ENCODE peak calls at places on chromosomes 5 and 9, in seven cellular contexts. One of them, this sample, is unnamed.

GRCh38 chr9:114552716-114553115 is 34.9 kb upstream of the ATP6V1G1 start:
- DNase-seq in hippocampal formation: no peak
- DNase-seq in stromal cell of bone marrow: no peak
- DNase-seq in endodermal cell: no peak
- DNase-seq in fibroblast of the conjunctiva: no peak
- DNase-seq in left ventricle myocardium inferior: no peak
- DNase-seq in foreskin fibroblast: no peak
- DNase-seq in this sample: no peak

GRCh38 chr5:3218096-3218495 is 377.5 kb upstream of the IRX1 start:
- DNase-seq in left ventricle myocardium inferior: no peak
- DNase-seq in fibroblast of the conjunctiva: no peak
- DNase-seq in foreskin fibroblast: no peak
- DNase-seq in hippocampal formation: no peak
- DNase-seq in stromal cell of bone marrow: no peak
- DNase-seq in endodermal cell: no peak
- DNase-seq in this sample: no peak

GRCh38 chr5:121982500-121983261 is 20.9 kb downstream of the SRFBP1 start:
- DNase-seq in left ventricle myocardium inferior: no peak
- DNase-seq in stromal cell of bone marrow: no peak
- DNase-seq in hippocampal formation: no peak
- DNase-seq in endodermal cell: no peak
- DNase-seq in foreskin fibroblast: no peak
- DNase-seq in fibroblast of the conjunctiva: no peak
- DNase-seq in this sample: no peak

GRCh38 chr9:20550326-20550725 is 72.0 kb downstream of the MLLT3 start:
- DNase-seq in endodermal cell: no peak
- DNase-seq in foreskin fibroblast: no peak
- DNase-seq in fibroblast of the conjunctiva: no peak
- DNase-seq in left ventricle myocardium inferior: no peak
- DNase-seq in hippocampal formation: no peak
- DNase-seq in stromal cell of bone marrow: no peak
- DNase-seq in this sample: no peak

GRCh38 chr9:21813575-21814473 is 11.4 kb downstream of the MTAP start:
- DNase-seq in foreskin fibroblast: peak
- DNase-seq in stromal cell of bone marrow: peak
- DNase-seq in hippocampal formation: peak
- DNase-seq in fibroblast of the conjunctiva: peak
- DNase-seq in left ventricle myocardium inferior: peak
- DNase-seq in endodermal cell: peak
- DNase-seq in this sample: peak

GRCh38 chr5:113615708-113616107 is 102.2 kb downstream of the YTHDC2 start:
- DNase-seq in hippocampal formation: no peak
- DNase-seq in left ventricle myocardium inferior: no peak
- DNase-seq in endodermal cell: no peak
- DNase-seq in stromal cell of bone marrow: no peak
- DNase-seq in fibroblast of the conjunctiva: no peak
- DNase-seq in foreskin fibroblast: peak
- DNase-seq in this sample: no peak

GRCh38 chr5:93257616-93258015 is 323.4 kb downstream of the NR2F1-AS1 start:
- DNase-seq in stromal cell of bone marrow: no peak
- DNase-seq in left ventricle myocardium inferior: no peak
- DNase-seq in foreskin fibroblast: peak
- DNase-seq in hippocampal formation: no peak
- DNase-seq in fibroblast of the conjunctiva: no peak
- DNase-seq in endodermal cell: no peak
- DNase-seq in this sample: no peak

GRCh38 chr5:115348175-115348574 is 51.7 kb upstream of the CCDC112 start:
- DNase-seq in foreskin fibroblast: no peak
- DNase-seq in stromal cell of bone marrow: no peak
- DNase-seq in fibroblast of the conjunctiva: no peak
- DNase-seq in left ventricle myocardium inferior: no peak
- DNase-seq in endodermal cell: no peak
- DNase-seq in hippocampal formation: no peak
- DNase-seq in this sample: no peak

GRCh38 chr5:10856646-10857332 is 95.8 kb upstream of the DAP start:
- DNase-seq in stromal cell of bone marrow: peak
- DNase-seq in left ventricle myocardium inferior: peak
- DNase-seq in foreskin fibroblast: peak
- DNase-seq in fibroblast of the conjunctiva: peak
- DNase-seq in endodermal cell: peak
- DNase-seq in hippocampal formation: peak
- DNase-seq in this sample: no peak

GRCh38 chr9:27108981-27109541 is at the start of gene TEK:
- DNase-seq in foreskin fibroblast: no peak
- DNase-seq in left ventricle myocardium inferior: no peak
- DNase-seq in stromal cell of bone marrow: no peak
- DNase-seq in hippocampal formation: no peak
- DNase-seq in fibroblast of the conjunctiva: no peak
- DNase-seq in endodermal cell: peak
- DNase-seq in this sample: no peak

GRCh38 chr9:129338701-129339445 is 160.8 kb upstream of the IER5L start:
- DNase-seq in fibroblast of the conjunctiva: no peak
- DNase-seq in foreskin fibroblast: peak
- DNase-seq in endodermal cell: no peak
- DNase-seq in hippocampal formation: no peak
- DNase-seq in stromal cell of bone marrow: no peak
- DNase-seq in left ventricle myocardium inferior: no peak
- DNase-seq in this sample: no peak

GRCh38 chr5:168282120-168282519 is 9.3 kb upstream of the WWC1 start:
- DNase-seq in stromal cell of bone marrow: no peak
- DNase-seq in endodermal cell: peak
- DNase-seq in foreskin fibroblast: peak
- DNase-seq in fibroblast of the conjunctiva: peak
- DNase-seq in hippocampal formation: no peak
- DNase-seq in left ventricle myocardium inferior: no peak
- DNase-seq in this sample: no peak

GRCh38 chr5:80231243-80231642 is 24.6 kb downstream of the SERINC5 start:
- DNase-seq in left ventricle myocardium inferior: no peak
- DNase-seq in hippocampal formation: no peak
- DNase-seq in foreskin fibroblast: peak
- DNase-seq in fibroblast of the conjunctiva: no peak
- DNase-seq in stromal cell of bone marrow: peak
- DNase-seq in endodermal cell: no peak
- DNase-seq in this sample: no peak

GRCh38 chr9:136858452-136858843 is 6.3 kb downstream of the MAMDC4 start:
- DNase-seq in hippocampal formation: no peak
- DNase-seq in endodermal cell: no peak
- DNase-seq in stromal cell of bone marrow: no peak
- DNase-seq in left ventricle myocardium inferior: no peak
- DNase-seq in fibroblast of the conjunctiva: no peak
- DNase-seq in foreskin fibroblast: no peak
- DNase-seq in this sample: peak

GRCh38 chr5:90020575-90021535 is 388.7 kb downstream of the CETN3 start:
- DNase-seq in foreskin fibroblast: peak
- DNase-seq in fibroblast of the conjunctiva: peak
- DNase-seq in left ventricle myocardium inferior: no peak
- DNase-seq in hippocampal formation: no peak
- DNase-seq in endodermal cell: no peak
- DNase-seq in stromal cell of bone marrow: peak
- DNase-seq in this sample: no peak

GRCh38 chr5:158086856-158087255 is 227.9 kb upstream of the CLINT1 start:
- DNase-seq in endodermal cell: no peak
- DNase-seq in stromal cell of bone marrow: no peak
- DNase-seq in fibroblast of the conjunctiva: no peak
- DNase-seq in foreskin fibroblast: no peak
- DNase-seq in hippocampal formation: no peak
- DNase-seq in left ventricle myocardium inferior: no peak
- DNase-seq in this sample: no peak

GRCh38 chr9:19404278-19405075 is 4.3 kb upstream of the ACER2 start:
- DNase-seq in left ventricle myocardium inferior: no peak
- DNase-seq in hippocampal formation: no peak
- DNase-seq in fibroblast of the conjunctiva: no peak
- DNase-seq in stromal cell of bone marrow: no peak
- DNase-seq in foreskin fibroblast: no peak
- DNase-seq in endodermal cell: no peak
- DNase-seq in this sample: no peak

GRCh38 chr9:127720865-127721227 is 5.0 kb downstream of the TTC16 start:
- DNase-seq in hippocampal formation: no peak
- DNase-seq in endodermal cell: no peak
- DNase-seq in stromal cell of bone marrow: no peak
- DNase-seq in foreskin fibroblast: no peak
- DNase-seq in fibroblast of the conjunctiva: no peak
- DNase-seq in left ventricle myocardium inferior: no peak
- DNase-seq in this sample: no peak

GRCh38 chr5:132421442-132421841 is 51.9 kb downstream of the SLC22A5 start:
- DNase-seq in hippocampal formation: no peak
- DNase-seq in endodermal cell: no peak
- DNase-seq in left ventricle myocardium inferior: no peak
- DNase-seq in stromal cell of bone marrow: no peak
- DNase-seq in foreskin fibroblast: no peak
- DNase-seq in fibroblast of the conjunctiva: no peak
- DNase-seq in this sample: no peak

GRCh38 chr9:113148996-113149960 is 1.5 kb upstream of the SLC31A2 start:
- DNase-seq in foreskin fibroblast: no peak
- DNase-seq in hippocampal formation: no peak
- DNase-seq in stromal cell of bone marrow: no peak
- DNase-seq in fibroblast of the conjunctiva: no peak
- DNase-seq in endodermal cell: no peak
- DNase-seq in left ventricle myocardium inferior: no peak
- DNase-seq in this sample: no peak

GRCh38 chr9:96222132-96222531 is 79.8 kb downstream of the HSD17B3 start:
- DNase-seq in hippocampal formation: no peak
- DNase-seq in fibroblast of the conjunctiva: no peak
- DNase-seq in endodermal cell: no peak
- DNase-seq in left ventricle myocardium inferior: no peak
- DNase-seq in stromal cell of bone marrow: no peak
- DNase-seq in foreskin fibroblast: no peak
- DNase-seq in this sample: no peak

GRCh38 chr9:35518981-35519679 is 29.2 kb downstream of the RUSC2 start:
- DNase-seq in endodermal cell: no peak
- DNase-seq in hippocampal formation: no peak
- DNase-seq in stromal cell of bone marrow: no peak
- DNase-seq in foreskin fibroblast: peak
- DNase-seq in fibroblast of the conjunctiva: no peak
- DNase-seq in left ventricle myocardium inferior: no peak
- DNase-seq in this sample: no peak

GRCh38 chr5:104540448-104540847 is 977.9 kb upstream of the NUDT12 start:
- DNase-seq in foreskin fibroblast: peak
- DNase-seq in hippocampal formation: no peak
- DNase-seq in stromal cell of bone marrow: peak
- DNase-seq in endodermal cell: no peak
- DNase-seq in fibroblast of the conjunctiva: peak
- DNase-seq in left ventricle myocardium inferior: no peak
- DNase-seq in this sample: no peak

GRCh38 chr5:157855404-157855994 is 3.4 kb downstream of the CLINT1 start:
- DNase-seq in hippocampal formation: peak
- DNase-seq in foreskin fibroblast: peak
- DNase-seq in left ventricle myocardium inferior: peak
- DNase-seq in fibroblast of the conjunctiva: peak
- DNase-seq in stromal cell of bone marrow: peak
- DNase-seq in endodermal cell: peak
- DNase-seq in this sample: no peak

GRCh38 chr5:159713773-159714172 is 202.5 kb upstream of the ADRA1B start:
- DNase-seq in fibroblast of the conjunctiva: no peak
- DNase-seq in endodermal cell: no peak
- DNase-seq in hippocampal formation: no peak
- DNase-seq in foreskin fibroblast: no peak
- DNase-seq in stromal cell of bone marrow: no peak
- DNase-seq in left ventricle myocardium inferior: no peak
- DNase-seq in this sample: no peak

GRCh38 chr5:135145985-135146384 is 112.0 kb upstream of the PITX1 start:
- DNase-seq in fibroblast of the conjunctiva: no peak
- DNase-seq in left ventricle myocardium inferior: no peak
- DNase-seq in foreskin fibroblast: no peak
- DNase-seq in hippocampal formation: no peak
- DNase-seq in endodermal cell: no peak
- DNase-seq in stromal cell of bone marrow: no peak
- DNase-seq in this sample: no peak

GRCh38 chr5:178228609-178229008 is 4.0 kb downstream of the PHYKPL start:
- DNase-seq in hippocampal formation: no peak
- DNase-seq in left ventricle myocardium inferior: peak
- DNase-seq in fibroblast of the conjunctiva: no peak
- DNase-seq in endodermal cell: no peak
- DNase-seq in foreskin fibroblast: no peak
- DNase-seq in stromal cell of bone marrow: no peak
- DNase-seq in this sample: no peak

GRCh38 chr5:172833691-172834569 is at the start of gene ERGIC1:
- DNase-seq in endodermal cell: peak
- DNase-seq in foreskin fibroblast: peak
- DNase-seq in stromal cell of bone marrow: peak
- DNase-seq in hippocampal formation: peak
- DNase-seq in fibroblast of the conjunctiva: peak
- DNase-seq in left ventricle myocardium inferior: peak
- DNase-seq in this sample: peak

GRCh38 chr5:135462304-135462703 is 10.2 kb upstream of the TIFAB start:
- DNase-seq in fibroblast of the conjunctiva: peak
- DNase-seq in hippocampal formation: peak
- DNase-seq in foreskin fibroblast: no peak
- DNase-seq in left ventricle myocardium inferior: no peak
- DNase-seq in stromal cell of bone marrow: no peak
- DNase-seq in endodermal cell: peak
- DNase-seq in this sample: no peak

GRCh38 chr5:147968855-147969254 is 62.5 kb upstream of the C5orf46 start:
- DNase-seq in foreskin fibroblast: no peak
- DNase-seq in stromal cell of bone marrow: no peak
- DNase-seq in endodermal cell: no peak
- DNase-seq in left ventricle myocardium inferior: no peak
- DNase-seq in hippocampal formation: no peak
- DNase-seq in fibroblast of the conjunctiva: no peak
- DNase-seq in this sample: no peak

This sample was measured in CD14-positive monocyte.